ENCODE peak calls at places on chromosomes 16 and 17, in six cellular contexts. S is neuronal stem cell, M is IMR-90, U is H1, V is mesenchymal stem cell, B is trophoblast cell. D is an unnamed sample.

GRCh38 chr17:4480929-4481898 is 17.5 kb upstream of the SPNS2 start:
- DNase-seq in S (no peak), M (no peak), U (no peak), V (no peak), B (no peak), D (no peak)

GRCh38 chr16:86414991-86415740 is 95.2 kb upstream of the FOXF1 start:
- DNase-seq in S (no peak), M (no peak), U (no peak), V (no peak), B (no peak), D (no peak)

GRCh38 chr17:50363217-50364060 is 9.5 kb downstream of the MRPL27 start:
- DNase-seq in S (peak; percentile 90), M (peak; percentile 35), U (peak; percentile 71), V (peak; percentile 59), B (no peak), D (peak; percentile 97)

GRCh38 chr17:39548494-39548893 is 59.2 kb downstream of the NEUROD2 start:
- DNase-seq in S (no peak), M (no peak), U (no peak), V (no peak), B (no peak), D (no peak)

GRCh38 chr16:81625544-81626152 is 153.4 kb upstream of the PLCG2 start:
- DNase-seq in S (no peak), M (peak; percentile 43), U (no peak), V (peak; percentile 68), B (peak; percentile 28), D (no peak)

GRCh38 chr17:18182978-18183333 is 672 bp upstream of the ALKBH5 start:
- DNase-seq in S (no peak), M (peak; percentile 78), U (no peak), V (peak; percentile 92), B (peak; percentile 70), D (no peak)

GRCh38 chr17:15462962-15463361 is 4.5 kb downstream of the CDRT4 start:
- DNase-seq in S (no peak), M (peak; percentile 77), U (no peak), V (no peak), B (peak; percentile 51), D (no peak)

GRCh38 chr17:35242805-35243458 is at the start of gene SLFN5:
- DNase-seq in S (peak; percentile 75), M (peak; percentile 90), U (peak; percentile 69), V (peak; percentile 91), B (peak; percentile 98), D (peak; percentile 96)

GRCh38 chr16:12119562-12119961 is 143.0 kb downstream of the SNX29 start:
- DNase-seq in S (no peak), M (peak; percentile 25), U (no peak), V (peak; percentile 36), B (no peak), D (no peak)

GRCh38 chr16:85626191-85626951 is 13.2 kb downstream of the GSE1 start:
- DNase-seq in S (peak; percentile 71), M (no peak), U (no peak), V (peak; percentile 59), B (no peak), D (peak; percentile 62)

GRCh38 chr17:48997827-48998556 is 807 bp downstream of the IGF2BP1 start:
- DNase-seq in S (no peak), M (no peak), U (no peak), V (peak; percentile 52), B (peak; percentile 48), D (peak; percentile 41)

GRCh38 chr17:12856451-12856850 is 67.2 kb downstream of the ARHGAP44 start:
- DNase-seq in S (no peak), M (no peak), U (no peak), V (no peak), B (peak; percentile 38), D (no peak)

GRCh38 chr16:54194008-54194731 is 92.4 kb downstream of the IRX3 start:
- DNase-seq in S (peak; percentile 18), M (no peak), U (no peak), V (no peak), B (no peak), D (peak; percentile 49)

GRCh38 chr17:75731086-75731715 is 9.9 kb downstream of the ITGB4 start:
- DNase-seq in S (no peak), M (no peak), U (no peak), V (no peak), B (no peak), D (no peak)

GRCh38 chr17:337866-338265 is 14.7 kb downstream of the RPH3AL start:
- DNase-seq in S (no peak), M (no peak), U (no peak), V (no peak), B (no peak), D (no peak)

GRCh38 chr17:66466933-66467367 is 164.5 kb downstream of the PRKCA start:
- DNase-seq in S (no peak), M (peak; percentile 100), U (no peak), V (peak; percentile 99), B (peak; percentile 95), D (peak; percentile 23)

GRCh38 chr16:1923299-1924034 is 5.3 kb upstream of the HS3ST6 start:
- DNase-seq in S (no peak), M (no peak), U (peak; percentile 49), V (peak; percentile 62), B (peak; percentile 19), D (peak; percentile 91)

GRCh38 chr16:84829168-84829965 is 9.6 kb downstream of the CRISPLD2 start:
- DNase-seq in S (no peak), M (peak; percentile 93), U (no peak), V (peak; percentile 88), B (peak; percentile 3), D (no peak)

GRCh38 chr16:27883576-27883975 is 179.9 kb downstream of the GSG1L start:
- DNase-seq in S (no peak), M (no peak), U (no peak), V (no peak), B (no peak), D (no peak)

GRCh38 chr17:20059728-20060188 is 50.6 kb downstream of the SPECC1 start:
- DNase-seq in S (no peak), M (peak; percentile 23), U (no peak), V (peak; percentile 26), B (peak; percentile 27), D (no peak)

GRCh38 chr17:65914784-65915342 is 277.1 kb downstream of the CEP112 start:
- DNase-seq in S (no peak), M (no peak), U (no peak), V (no peak), B (no peak), D (no peak)

GRCh38 chr16:50498756-50499155 is 49.4 kb upstream of the NKD1 start:
- DNase-seq in S (no peak), M (no peak), U (no peak), V (no peak), B (no peak), D (no peak)

GRCh38 chr17:62719586-62719985 is 88.5 kb downstream of the MARCHF10 start:
- DNase-seq in S (no peak), M (no peak), U (no peak), V (no peak), B (no peak), D (no peak)
- H3K14ac ChIP-seq in S (no peak overlapping the region), M (no peak overlapping the region), U (no peak overlapping the region), V (no peak overlapping the region), B (no peak overlapping the region), D (no peak overlapping the region)

GRCh38 chr17:28041844-28042656 is 427 bp upstream of the NLK start:
- DNase-seq in S (no peak), M (peak; percentile 31), U (no peak), V (no peak), B (no peak), D (no peak)

GRCh38 chr17:28045304-28045703 is 2.8 kb downstream of the NLK start:
- DNase-seq in S (no peak), M (no peak), U (no peak), V (no peak), B (no peak), D (no peak)

GRCh38 chr17:28042657-28042720 is at the start of gene NLK:
- DNase-seq in S (no peak), M (no peak), U (no peak), V (no peak), B (no peak), D (no peak)

GRCh38 chr17:28042721-28043291 is 329 bp downstream of the NLK start:
- DNase-seq in S (no peak), M (no peak), U (no peak), V (no peak), B (no peak), D (no peak)

GRCh38 chr17:28043296-28043695 is 819 bp downstream of the NLK start:
- DNase-seq in S (no peak), M (no peak), U (no peak), V (no peak), B (no peak), D (no peak)
- H3K18ac ChIP-seq in S (no peak overlapping the region), M (no peak overlapping the region), U (no peak overlapping the region), V (no peak overlapping the region), B (peak overlapping the region; percentile 23), D (no peak overlapping the region)

DNA sequence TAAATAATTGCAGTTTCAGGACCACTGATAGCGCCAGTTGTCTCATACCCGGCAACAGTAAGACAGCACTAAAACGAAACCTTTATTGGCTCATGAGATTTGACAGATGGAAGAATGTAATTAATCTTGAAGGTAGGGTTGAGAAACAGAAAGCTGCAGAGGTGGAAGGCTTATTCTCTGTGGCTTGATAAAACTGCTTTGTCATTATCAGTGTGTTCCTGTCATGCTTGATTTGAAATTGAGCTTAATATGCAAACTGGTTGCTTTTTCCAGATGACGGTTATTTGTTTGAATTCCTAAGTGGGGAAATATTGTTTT is 1.3 kb downstream of the ATP6V0A1 start:
- DNase-seq in S (no peak), M (peak; percentile 62), U (no peak), V (peak; percentile 81), B (no peak), D (no peak)
- H3K14ac ChIP-seq in S (no peak overlapping the region), M (no peak overlapping the region), U (no peak overlapping the region), V (no peak overlapping the region), B (no peak overlapping the region), D (no peak overlapping the region)

DNA sequence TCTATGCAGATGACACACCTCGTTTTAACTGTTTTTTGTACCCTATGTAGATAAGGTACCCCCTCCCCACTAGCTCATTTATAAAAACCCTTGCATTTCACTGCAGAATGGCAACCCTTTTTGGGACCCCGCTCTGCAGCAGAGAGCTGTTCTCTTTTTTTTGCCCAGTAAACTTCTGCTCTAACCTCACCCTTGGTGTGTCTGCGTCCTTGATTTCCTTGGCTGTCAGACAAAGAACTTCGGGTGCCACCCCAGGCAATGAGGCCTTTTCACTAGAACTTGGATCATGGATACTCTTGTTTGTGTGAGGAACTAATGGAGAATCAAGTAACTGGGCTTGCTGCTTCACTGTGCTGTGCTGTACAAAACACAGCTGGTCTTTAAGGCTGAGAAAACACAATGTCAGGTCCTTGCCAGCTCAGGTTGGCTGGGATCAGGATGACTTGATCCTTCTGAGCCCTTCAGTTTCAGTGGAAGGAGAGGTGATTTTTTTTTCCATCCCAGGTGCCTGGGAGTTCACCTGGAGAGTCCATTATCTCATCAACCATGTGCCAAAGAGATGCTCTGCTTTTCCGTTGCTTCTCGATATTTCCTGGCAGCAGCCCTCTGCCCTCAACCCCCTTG is 133.1 kb upstream of the FAM20A start:
- DNase-seq in S (no peak), M (no peak), U (no peak), V (no peak), B (no peak), D (no peak)
- H3K18ac ChIP-seq in S (no peak overlapping the region), M (no peak overlapping the region), U (peak overlapping the region; percentile 84), V (peak overlapping the region; percentile 88), B (peak overlapping the region; percentile 8), D (peak overlapping the region; percentile 81)

DNA sequence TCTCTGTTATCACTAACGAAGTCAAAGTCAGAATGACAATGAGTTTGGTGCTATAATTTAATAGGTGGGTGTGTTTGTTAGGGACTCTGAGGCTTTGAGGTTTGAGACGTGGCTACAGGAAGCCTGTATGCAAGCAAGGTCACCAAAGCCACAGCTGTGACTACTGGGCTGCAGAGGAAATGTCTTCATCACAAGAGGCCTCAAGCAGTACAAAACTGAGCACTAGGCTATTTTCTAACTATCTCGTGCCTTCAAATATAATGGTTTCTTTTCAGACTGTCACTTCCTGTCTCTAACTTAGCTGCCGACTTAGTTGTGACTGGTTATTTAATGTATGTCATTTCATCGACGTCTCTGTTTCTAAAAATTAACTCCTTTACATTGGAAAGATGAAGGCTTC is 141.2 kb downstream of the AATF start:
- DNase-seq in S (no peak), M (no peak), U (no peak), V (peak; percentile 50), B (no peak), D (no peak)
- H3K14ac ChIP-seq in S (no peak overlapping the region), M (no peak overlapping the region), U (no peak overlapping the region), V (no peak overlapping the region), B (no peak overlapping the region), D (no peak overlapping the region)